ENCODE peak calls at places on chromosomes 3 and 15, in seven cellular contexts. Z is transverse colon, E is upper lobe of left lung, A is esophagus muscularis mucosa, Q is K562, C is stomach, R is SK-N-SH. L is an unnamed sample.

GRCh38 chr3:126522363-126522788 is 1.6 kb upstream of the CHST13 start:
- DNase-seq in E (no peak), A (no peak), Z (peak), R (peak), Q (peak), C (peak), L (peak)

GRCh38 chr15:65184305-65184943 is 718 bp downstream of the CLPX start:
- DNase-seq in E (peak), C (peak), Z (peak), A (no peak), R (peak), Q (peak), L (peak)

GRCh38 chr3:121855555-121855954 is 20.5 kb downstream of the EAF2 start:
- DNase-seq in R (no peak), E (no peak), A (no peak), Z (no peak), C (no peak), Q (no peak), L (no peak)

GRCh38 chr3:126389112-126389791 is 5.5 kb upstream of the CFAP100 start:
- DNase-seq in A (peak), E (peak), R (peak), Q (peak), C (peak), Z (peak), L (peak)

GRCh38 chr15:63699391-63699790 is 102.2 kb downstream of the FBXL22 start:
- DNase-seq in A (no peak), Z (no peak), C (no peak), Q (no peak), E (no peak), R (no peak), L (no peak)

GRCh38 chr3:118987466-118987865 is 47.2 kb downstream of the IGSF11 start:
- DNase-seq in Z (peak), Q (no peak), R (no peak), E (no peak), A (no peak), C (peak), L (peak)

GRCh38 chr3:196631655-196632032 is 7.8 kb upstream of the NRROS start:
- DNase-seq in A (no peak), E (no peak), C (no peak), Q (peak), R (no peak), Z (no peak), L (no peak)

GRCh38 chr3:175879417-175879816 is 1020.3 kb downstream of the NAALADL2 start:
- DNase-seq in A (no peak), R (no peak), C (no peak), E (no peak), Q (no peak), Z (no peak), L (no peak)

GRCh38 chr15:90239371-90239770 is 5.4 kb downstream of the GDPGP1 start:
- DNase-seq in Z (no peak), R (no peak), C (no peak), Q (no peak), E (no peak), A (no peak), L (no peak)

GRCh38 chr3:60269829-60270266 is 981.4 kb downstream of the FHIT start:
- DNase-seq in A (no peak), E (peak), R (no peak), Q (peak), Z (no peak), C (no peak), L (no peak)

GRCh38 chr3:37086918-37087317 is 87.5 kb downstream of the LRRFIP2 start:
- DNase-seq in E (no peak), Q (no peak), C (no peak), A (no peak), R (no peak), Z (no peak), L (no peak)

GRCh38 chr15:83166218-83166617 is 41.4 kb downstream of the HDGFL3 start:
- DNase-seq in R (no peak), A (no peak), C (no peak), Q (no peak), Z (no peak), E (no peak), L (no peak)

GRCh38 chr3:59605318-59605717 is 555.5 kb upstream of the CFAP20DC start:
- DNase-seq in Q (no peak), R (no peak), Z (peak), C (peak), A (no peak), E (no peak), L (no peak)

GRCh38 chr3:40845447-40845846 is 320.7 kb downstream of the ZNF621 start:
- DNase-seq in R (no peak), A (peak), C (no peak), Z (no peak), Q (no peak), E (no peak), L (no peak)

GRCh38 chr15:60652870-60653269 is 173.9 kb upstream of the ICE2 start:
- DNase-seq in R (no peak), E (no peak), A (no peak), Q (no peak), Z (no peak), C (no peak), L (no peak)

GRCh38 chr3:54665201-54665600 is 262.7 kb downstream of the LRTM1 start:
- DNase-seq in R (no peak), Q (no peak), A (no peak), Z (no peak), C (no peak), E (no peak), L (no peak)

GRCh38 chr3:16313955-16314645 is 49.1 kb downstream of the OXNAD1 start:
- DNase-seq in A (no peak), Q (no peak), C (no peak), Z (no peak), E (no peak), R (no peak), L (no peak)

GRCh38 chr15:33730815-33731214 is 237.5 kb upstream of the CHRM5 start:
- DNase-seq in C (no peak), R (no peak), E (no peak), Z (no peak), A (no peak), Q (no peak), L (no peak)

GRCh38 chr3:43629254-43629653 is 7.4 kb upstream of the ANO10 start:
- DNase-seq in R (no peak), A (no peak), C (no peak), Z (no peak), Q (no peak), E (no peak), L (no peak)

GRCh38 chr15:56587686-56588085 is 122.7 kb upstream of the MNS1 start:
- DNase-seq in Q (no peak), E (no peak), Z (no peak), A (no peak), R (no peak), C (no peak), L (no peak)

GRCh38 chr3:74003712-74004111 is 379.0 kb upstream of the PDZRN3 start:
- DNase-seq in A (no peak), C (no peak), Q (no peak), R (no peak), Z (no peak), E (no peak), L (no peak)

GRCh38 chr3:194205675-194206133 is 69.8 kb downstream of the HES1 start:
- DNase-seq in Q (no peak), E (no peak), R (peak), Z (no peak), C (no peak), A (no peak), L (peak)

GRCh38 chr3:25725810-25726209 is 57.4 kb downstream of the NGLY1 start:
- DNase-seq in E (no peak), R (no peak), Z (no peak), C (no peak), A (no peak), Q (no peak), L (no peak)

GRCh38 chr3:155079795-155080546 is at the start of gene MME:
- DNase-seq in E (peak), A (no peak), C (peak), Z (peak), R (peak), Q (peak), L (no peak)

GRCh38 chr3:15295506-15295905 is 36.9 kb downstream of the SH3BP5 start:
- DNase-seq in Q (no peak), E (no peak), Z (no peak), A (no peak), R (no peak), C (no peak), L (peak)

GRCh38 chr15:77418341-77419049 is 1.4 kb downstream of the PEAK1 start:
- DNase-seq in R (no peak), C (no peak), Q (no peak), E (no peak), A (no peak), Z (no peak), L (no peak)

GRCh38 chr15:68210821-68211655 is 5.9 kb upstream of the CALML4 start:
- DNase-seq in R (peak), Z (peak), A (no peak), E (peak), C (peak), Q (peak), L (peak)

GRCh38 chr3:34212175-34212574 is 413.7 kb downstream of the PDCD6IP start:
- DNase-seq in R (no peak), C (peak), Q (no peak), A (no peak), E (no peak), Z (no peak), L (no peak)

GRCh38 chr3:41629072-41629471 is 332.8 kb downstream of the ULK4 start:
- DNase-seq in A (no peak), C (no peak), Q (no peak), Z (no peak), E (no peak), R (no peak), L (no peak)

GRCh38 chr3:151564261-151564660 is 103.4 kb upstream of the IGSF10 start:
- DNase-seq in C (no peak), R (no peak), Q (no peak), E (no peak), A (no peak), Z (no peak), L (no peak)

GRCh38 chr3:181534881-181535280 is 176.8 kb upstream of the SOX2 start:
- DNase-seq in E (no peak), R (peak), Q (no peak), C (no peak), Z (no peak), A (no peak), L (no peak)
- TF ChIP-seq EP300 in E (no peak), R (no peak), Q (no peak), C (no peak), Z (no peak), A (no peak), L (no peak)

GRCh38 chr3:171404376-171404982 is 55.7 kb downstream of the TNIK start:
- DNase-seq in A (no peak), C (no peak), E (no peak), Q (no peak), R (no peak), Z (no peak), L (no peak)

GRCh38 chr3:171412054-171412453 is 48.2 kb downstream of the TNIK start:
- DNase-seq in A (no peak), E (no peak), Z (no peak), C (no peak), R (no peak), Q (no peak), L (no peak)

GRCh38 chr3:171402281-171402680 is 57.9 kb downstream of the TNIK start:
- DNase-seq in E (no peak), C (no peak), Q (no peak), Z (no peak), R (no peak), A (no peak), L (no peak)

DNA sequence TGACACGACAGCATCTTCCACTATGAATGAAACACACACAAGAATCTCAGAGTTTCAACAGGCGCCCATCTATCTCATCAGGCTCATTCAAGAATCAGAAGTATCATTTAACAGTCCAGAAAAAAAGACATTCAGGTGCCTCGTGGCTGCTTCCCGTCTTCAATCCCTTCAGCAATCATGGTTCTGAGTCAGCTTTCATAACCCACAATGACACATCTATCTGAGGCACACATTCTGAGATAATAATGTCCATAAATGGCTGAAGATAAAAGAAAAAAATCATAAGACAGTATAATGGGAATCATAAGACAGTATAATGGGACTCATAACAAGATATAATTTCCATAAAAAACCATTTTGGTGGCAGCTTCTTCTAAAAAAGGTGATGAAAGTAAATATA is 52.5 kb downstream of the TNIK start:
- DNase-seq in R (no peak), C (no peak), E (no peak), A (no peak), Z (no peak), Q (peak), L (no peak)
- TF ChIP-seq POLR2AphosphoS5 in R (no peak), C (no peak), E (no peak), A (no peak), Z (no peak), Q (no peak), L (no peak)

DNA sequence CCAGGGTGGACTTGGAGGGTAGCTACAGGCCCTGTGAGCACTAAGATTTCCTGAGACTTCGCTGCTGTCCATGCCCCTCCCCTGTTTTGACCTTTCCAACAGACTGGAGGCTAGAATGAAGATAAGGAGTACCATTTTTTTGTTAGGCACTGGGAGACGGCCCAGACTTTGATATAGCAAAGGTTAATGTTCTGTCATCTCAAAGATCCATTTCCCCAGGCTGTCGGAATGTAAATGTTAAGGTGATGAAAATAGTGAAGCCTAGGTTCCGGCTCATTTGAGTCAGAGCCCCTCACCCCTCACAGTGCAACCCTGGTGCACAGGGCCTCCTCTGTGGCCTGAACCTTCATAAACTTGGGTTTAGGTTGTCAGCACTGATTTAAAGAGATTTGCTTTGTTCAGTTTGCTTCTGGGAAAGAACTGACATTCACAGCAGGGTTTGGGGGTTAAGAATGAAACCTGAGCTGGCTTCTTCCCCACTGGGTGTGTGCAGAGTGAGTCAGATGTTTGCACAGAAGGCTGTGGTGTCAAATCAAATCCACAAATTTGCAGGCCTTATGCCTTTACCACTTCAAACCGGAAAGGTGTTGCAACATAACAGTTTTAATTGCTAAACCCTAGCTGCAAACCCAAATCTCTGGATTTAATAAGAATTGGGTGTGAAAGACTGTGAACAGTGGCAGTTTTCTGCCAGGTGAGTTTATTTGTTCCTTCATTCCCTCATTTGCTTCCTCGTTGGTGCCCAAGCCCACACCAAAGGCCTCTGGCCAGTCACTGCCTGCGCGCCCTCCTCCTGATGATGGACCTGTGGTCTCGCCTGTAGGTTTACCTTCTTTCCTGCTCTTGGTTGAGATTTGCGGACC is 20.6 kb upstream of the KCTD6 start:
- DNase-seq in R (no peak), E (peak), C (no peak), Z (peak), Q (peak), A (no peak), L (no peak)
- TF ChIP-seq EP300 in R (peak), E (no peak), C (no peak), Z (no peak), Q (peak), A (no peak), L (no peak)

GRCh38 chr3:156704370-156705036 is 30.1 kb downstream of the TIPARP start:
- DNase-seq in Q (no peak), C (no peak), Z (no peak), E (no peak), R (no peak), A (no peak), L (no peak)

GRCh38 chr3:156702367-156702766 is 28.0 kb downstream of the TIPARP start:
- DNase-seq in E (no peak), Z (no peak), R (no peak), A (no peak), C (no peak), Q (no peak), L (no peak)

GRCh38 chr3:156710429-156710828 is 36.0 kb downstream of the TIPARP start:
- DNase-seq in E (no peak), Q (no peak), A (no peak), Z (no peak), C (no peak), R (no peak), L (no peak)

GRCh38 chr3:156711113-156711512 is 36.7 kb downstream of the TIPARP start:
- DNase-seq in Q (no peak), A (no peak), C (no peak), E (no peak), Z (no peak), R (no peak), L (no peak)

GRCh38 chr3:156705761-156706631 is 31.6 kb downstream of the TIPARP start:
- DNase-seq in R (no peak), C (no peak), Q (no peak), E (no peak), A (no peak), Z (no peak), L (no peak)
- TF ChIP-seq POLR2AphosphoS5 in R (no peak), C (no peak), Q (no peak), E (no peak), A (no peak), Z (no peak), L (no peak)

GRCh38 chr3:23481660-23482278 is 278.6 kb downstream of the UBE2E2 start:
- DNase-seq in E (no peak), Q (no peak), C (no peak), A (no peak), Z (no peak), R (peak), L (no peak)
- TF ChIP-seq EP300 in E (no peak), Q (no peak), C (no peak), A (no peak), Z (no peak), R (no peak), L (no peak)

DNA sequence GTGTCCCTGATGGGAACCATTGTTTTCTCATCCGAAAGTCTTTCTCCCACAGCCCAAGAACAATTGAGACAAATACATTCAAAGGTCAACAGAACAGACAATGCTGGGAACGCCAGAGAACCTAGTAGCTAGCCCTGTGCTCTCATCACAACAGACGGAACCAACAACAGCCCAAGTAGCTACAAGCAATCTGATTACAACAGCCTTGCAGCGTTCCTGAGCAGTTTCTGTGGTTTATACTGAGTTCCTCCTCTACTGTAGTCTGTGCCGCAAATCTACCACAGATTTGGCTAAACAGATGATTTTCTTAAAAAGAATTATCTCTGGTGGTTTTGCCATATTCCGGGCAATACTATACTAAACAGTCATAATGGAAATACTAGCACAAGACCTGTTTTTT is 435.6 kb downstream of the MECOM start:
- DNase-seq in A (no peak), Q (no peak), R (no peak), E (no peak), Z (no peak), C (no peak), L (no peak)
- TF ChIP-seq POLR2AphosphoS5 in A (no peak), Q (no peak), R (no peak), E (no peak), Z (no peak), C (no peak), L (no peak)

GRCh38 chr15:69314174-69314573 is 15.5 kb downstream of the PAQR5 start:
- DNase-seq in R (no peak), E (no peak), Q (no peak), A (no peak), Z (peak), C (no peak), L (no peak)
- TF ChIP-seq EP300 in R (no peak), E (no peak), Q (no peak), A (no peak), Z (peak), C (no peak), L (no peak)

DNA sequence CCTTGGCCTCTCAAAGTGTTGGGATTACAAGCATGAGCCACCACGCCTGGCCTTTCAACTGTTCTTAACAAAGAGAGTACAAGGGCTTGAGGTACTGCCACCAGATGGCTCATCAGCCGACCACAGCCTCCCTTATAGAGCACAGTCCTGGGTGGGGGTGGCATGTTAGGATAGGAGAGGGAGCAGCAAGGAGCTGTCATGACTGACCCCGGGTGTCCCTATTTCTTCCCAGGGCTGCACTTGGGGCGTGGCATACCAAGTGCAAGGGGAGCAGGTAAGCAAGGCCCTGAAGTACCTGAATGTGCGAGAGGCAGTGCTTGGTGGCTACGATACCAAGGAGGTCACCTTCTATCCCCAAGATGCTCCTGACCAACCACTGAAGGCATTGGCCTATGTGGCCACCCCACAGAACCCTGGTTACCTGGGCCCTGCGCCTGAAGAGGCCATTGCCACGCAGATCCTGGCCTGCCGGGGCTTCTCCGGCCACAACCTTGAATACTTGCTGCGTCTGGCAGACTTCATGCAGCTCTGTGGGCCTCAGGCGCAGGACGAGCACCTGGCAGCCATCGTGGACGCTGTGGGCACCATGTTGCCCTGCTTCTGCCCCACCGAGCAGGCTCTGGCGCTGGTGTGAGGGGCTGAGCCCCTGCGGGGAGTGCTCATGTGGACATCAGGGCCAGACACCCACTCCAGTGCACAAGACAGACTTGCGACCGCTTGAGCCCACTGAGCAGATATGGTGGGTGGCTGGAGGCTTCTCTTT is 2.1 kb downstream of the CHAC1 start:
- DNase-seq in C (no peak), R (no peak), Q (no peak), E (peak), A (no peak), Z (no peak), L (no peak)
- TF ChIP-seq POLR2AphosphoS5 in C (no peak), R (no peak), Q (no peak), E (no peak), A (no peak), Z (no peak), L (no peak)

GRCh38 chr15:100043069-100043641 is 298.6 kb downstream of the ADAMTS17 start:
- DNase-seq in Z (no peak), E (no peak), Q (no peak), R (no peak), C (no peak), A (no peak), L (no peak)
- TF ChIP-seq EP300 in Z (no peak), E (no peak), Q (no peak), R (no peak), C (no peak), A (no peak), L (no peak)